ENCODE peak calls at places on chromosome 11, in ten cellular contexts. F, G, A, N, Q, V, H, M, L and D are unnamed samples. For H3K27me3, the result is how much of the 10 kb centered on the place peaks cover.

GRCh38 chr11:28756977-28757376 is 648.8 kb downstream of the METTL15 start:
- DNase-seq in V (no peak), M (peak), A (no peak), L (no peak), F (no peak), G (peak), H (peak), N (no peak), Q (no peak), D (no peak)

GRCh38 chr11:104163100-104164027 is 583 bp downstream of the PDGFD start:
- DNase-seq in M (no peak), H (peak), N (no peak), L (no peak), A (no peak), F (peak), G (peak), V (peak), Q (peak), D (no peak)

GRCh38 chr11:103682318-103683184 is 353.9 kb upstream of the DDI1 start:
- DNase-seq in M (peak), G (peak), H (peak), L (peak), V (peak), Q (peak), N (peak), A (peak), F (peak), D (no peak)

GRCh38 chr11:134711008-134711407 is 299.0 kb upstream of the B3GAT1 start:
- DNase-seq in H (no peak), L (no peak), F (no peak), N (no peak), A (no peak), G (no peak), Q (no peak), M (no peak), V (no peak), D (no peak)

GRCh38 chr11:20031155-20032001 is 128.9 kb downstream of the DBX1 start:
- DNase-seq in M (peak), Q (no peak), L (no peak), V (no peak), G (peak), H (peak), A (no peak), N (no peak), F (no peak), D (no peak)

GRCh38 chr11:77865805-77866204 is 44.9 kb downstream of the AAMDC start:
- DNase-seq in H (no peak), G (no peak), L (no peak), N (no peak), F (no peak), A (no peak), V (no peak), Q (no peak), M (no peak), D (no peak)

GRCh38 chr11:100861221-100861620 is 174.1 kb downstream of the ARHGAP42 start:
- DNase-seq in G (peak), F (no peak), Q (no peak), M (no peak), A (no peak), L (no peak), H (no peak), N (no peak), V (no peak), D (no peak)

GRCh38 chr11:35056391-35057093 is 82.4 kb upstream of the CD44 start:
- DNase-seq in M (no peak), G (peak), L (no peak), N (no peak), A (no peak), F (no peak), V (no peak), Q (no peak), H (no peak), D (no peak)

GRCh38 chr11:68002943-68003845 is 703 bp downstream of the UNC93B1 start:
- DNase-seq in N (peak), F (peak), V (peak), G (peak), M (no peak), H (no peak), A (peak), Q (peak), L (peak), D (peak)

GRCh38 chr11:62142043-62142375 is 18.2 kb downstream of the INCENP start:
- DNase-seq in H (no peak), M (no peak), V (no peak), N (no peak), L (no peak), F (no peak), Q (no peak), A (no peak), G (no peak), D (no peak)

GRCh38 chr11:58316142-58316541 is 42.7 kb downstream of the OR5B17 start:
- DNase-seq in F (no peak), M (no peak), Q (no peak), N (no peak), L (no peak), A (no peak), V (no peak), G (peak), H (peak), D (no peak)

GRCh38 chr11:10604340-10604748 is 35.9 kb upstream of the LYVE1 start:
- DNase-seq in M (no peak), N (no peak), Q (no peak), A (no peak), L (no peak), F (no peak), G (peak), H (peak), V (no peak), D (no peak)

GRCh38 chr11:121829159-121829643 is 286.8 kb downstream of the BLID start:
- DNase-seq in N (no peak), M (peak), G (peak), A (no peak), L (no peak), V (no peak), Q (peak), F (no peak), H (peak), D (no peak)

GRCh38 chr11:78244080-78244479 is 55.4 kb downstream of the USP35 start:
- DNase-seq in A (no peak), L (no peak), V (no peak), M (no peak), G (no peak), Q (no peak), H (no peak), N (no peak), F (no peak), D (no peak)

GRCh38 chr11:18987454-18988231 is 48.4 kb upstream of the MRGPRX1 start:
- DNase-seq in V (no peak), G (peak), A (no peak), L (no peak), F (no peak), M (no peak), N (no peak), Q (no peak), H (no peak), D (no peak)

GRCh38 chr11:119317592-119318239 is 786 bp upstream of the MCAM start:
- DNase-seq in A (no peak), M (no peak), V (no peak), Q (no peak), L (no peak), N (no peak), H (peak), F (no peak), G (peak), D (no peak)

GRCh38 chr11:119363874-119364590 is 17.5 kb downstream of the USP2 start:
- DNase-seq in H (no peak), G (no peak), F (peak), A (peak), N (peak), Q (peak), L (peak), M (no peak), V (peak), D (peak)

GRCh38 chr11:22927793-22928192 is 67.5 kb upstream of the CCDC179 start:
- DNase-seq in M (no peak), G (no peak), F (no peak), L (no peak), V (no peak), Q (no peak), A (no peak), H (no peak), N (no peak), D (no peak)

GRCh38 chr11:126281666-126282175 is 1.2 kb upstream of the TIRAP start:
- DNase-seq in L (no peak), M (no peak), H (no peak), Q (no peak), V (no peak), F (no peak), G (no peak), A (no peak), N (no peak), D (no peak)

GRCh38 chr11:575996-576756 is at the start of gene PHRF1:
- DNase-seq in L (peak), V (peak), G (peak), F (peak), H (peak), N (peak), A (peak), Q (peak), M (peak), D (peak)

GRCh38 chr11:70883323-70883940 is 368.9 kb downstream of the SHANK2 start:
- DNase-seq in A (no peak), G (no peak), L (no peak), N (no peak), H (no peak), F (no peak), M (no peak), Q (no peak), V (no peak), D (no peak)

GRCh38 chr11:118522571-118523072 is 4.7 kb upstream of the TTC36 start:
- DNase-seq in H (peak), N (no peak), Q (no peak), M (no peak), A (no peak), F (peak), V (peak), L (no peak), G (peak), D (no peak)

GRCh38 chr11:77074626-77075221 is 8.0 kb downstream of the CAPN5 start:
- DNase-seq in M (no peak), N (no peak), F (no peak), L (no peak), V (no peak), Q (no peak), H (no peak), A (no peak), G (no peak), D (peak)

GRCh38 chr11:123196060-123196714 is 1.1 kb upstream of the CLMP start:
- DNase-seq in A (no peak), Q (no peak), N (no peak), H (no peak), G (no peak), L (no peak), F (no peak), V (no peak), M (no peak), D (no peak)

GRCh38 chr11:64092119-64092760 is 56.5 kb downstream of the FLRT1 start:
- DNase-seq in A (no peak), L (no peak), M (no peak), H (no peak), G (no peak), N (no peak), V (no peak), F (no peak), Q (no peak), D (peak)

DNA sequence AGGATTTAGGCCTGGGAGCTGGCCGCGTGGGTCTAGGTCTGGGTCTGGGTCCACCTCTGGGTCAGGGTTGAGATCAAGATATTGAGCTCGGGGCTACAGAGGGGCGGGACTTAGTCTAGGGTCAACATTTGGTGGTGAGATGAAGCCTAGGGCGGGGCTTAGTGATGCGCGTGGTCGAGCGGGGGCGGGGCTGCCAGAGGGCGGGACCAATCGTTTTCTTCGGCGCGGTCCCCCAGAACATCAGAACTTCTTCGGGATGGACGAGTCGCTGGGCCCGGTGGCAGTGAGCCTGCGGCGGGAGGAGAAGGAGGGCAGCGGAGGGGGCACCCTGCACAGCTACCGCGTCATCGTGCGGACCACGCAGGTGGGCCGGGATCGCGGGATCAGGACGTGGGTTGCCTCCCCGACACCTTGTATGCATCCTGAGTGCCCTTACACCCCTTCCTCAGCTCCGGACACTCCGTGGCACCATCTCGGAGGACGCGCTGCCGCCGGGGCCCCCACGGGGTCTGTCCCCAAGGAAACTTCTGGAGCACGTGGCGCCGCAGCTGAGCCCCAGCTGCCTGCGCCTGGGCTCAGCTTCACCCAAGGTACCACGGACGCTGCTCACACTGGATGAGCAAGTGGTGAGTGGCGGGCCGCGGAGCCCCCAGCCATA is 4.2 kb downstream of the SIPA1 start:
- DNase-seq in V (peak), M (no peak), L (no peak), A (no peak), N (no peak), Q (no peak), F (no peak), H (no peak), G (no peak), D (peak)
- H3K4me3 ChIP-seq in V (no peak), M (no peak), L (peak), A (peak), N (no peak), Q (no peak), F (no peak), H (no peak), G (no peak), D (peak)

GRCh38 chr11:96159968-96160367 is 183.0 kb downstream of the MAML2 start:
- DNase-seq in N (no peak), G (no peak), M (no peak), H (no peak), F (no peak), V (no peak), Q (no peak), L (no peak), A (no peak), D (no peak)

GRCh38 chr11:96156379-96156722 is 186.6 kb downstream of the MAML2 start:
- DNase-seq in M (no peak), N (no peak), Q (peak), L (no peak), A (no peak), F (no peak), G (no peak), H (peak), V (no peak), D (no peak)

GRCh38 chr11:96155627-96156378 is 187.2 kb downstream of the MAML2 start:
- DNase-seq in G (peak), M (peak), L (no peak), F (peak), V (no peak), Q (peak), A (no peak), N (peak), H (peak), D (peak)

GRCh38 chr11:96158126-96158525 is 184.9 kb downstream of the MAML2 start:
- DNase-seq in N (no peak), V (no peak), H (no peak), A (no peak), M (no peak), G (no peak), L (no peak), Q (no peak), F (no peak), D (no peak)

DNA sequence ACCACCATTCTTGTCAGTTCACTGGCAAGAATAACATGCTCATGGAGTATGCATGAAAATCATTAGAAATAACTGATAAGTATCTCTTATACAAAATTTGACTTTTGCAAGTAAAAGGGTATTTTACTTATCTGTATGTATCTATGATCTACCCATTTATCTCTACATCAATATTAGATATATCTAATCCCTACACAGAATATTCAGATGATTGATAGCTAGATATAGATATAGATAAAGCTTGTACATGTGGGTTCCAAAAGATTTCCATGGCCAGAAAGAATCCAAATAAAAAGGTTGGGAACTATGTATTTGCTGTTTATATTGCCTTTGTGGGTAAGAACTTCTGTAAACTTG is 185.5 kb downstream of the MAML2 start:
- DNase-seq in N (no peak), F (no peak), G (no peak), M (no peak), L (no peak), A (no peak), Q (no peak), H (no peak), V (no peak), D (no peak)
- H3K27ac ChIP-seq in N (peak), F (no peak), G (peak), M (peak), L (no peak), A (peak), Q (peak), H (peak), V (no peak), D (peak)

GRCh38 chr11:6614446-6614845 is 2.4 kb upstream of the TAF10 start:
- DNase-seq in A (no peak), Q (no peak), V (no peak), N (no peak), G (no peak), H (no peak), M (no peak), F (no peak), L (no peak), D (no peak)
- H3K27me3 ChIP-seq in A (under half), Q (under half), V (under half), N (under half), G (under half), H (under half), M (under half), F (under half), L (under half), D (under half)

GRCh38 chr11:40179541-40179940 is 1279.9 kb downstream of the LRRC4C start:
- DNase-seq in L (no peak), V (no peak), G (no peak), F (no peak), H (no peak), A (no peak), Q (no peak), M (no peak), N (no peak), D (no peak)

GRCh38 chr11:40170076-40170475 is 1289.4 kb downstream of the LRRC4C start:
- DNase-seq in A (no peak), Q (no peak), M (no peak), H (no peak), N (no peak), F (no peak), G (no peak), L (no peak), V (no peak), D (no peak)

GRCh38 chr11:40178470-40178869 is 1281.0 kb downstream of the LRRC4C start:
- DNase-seq in F (no peak), M (no peak), N (no peak), G (no peak), V (no peak), H (no peak), Q (no peak), A (no peak), L (no peak), D (no peak)

DNA sequence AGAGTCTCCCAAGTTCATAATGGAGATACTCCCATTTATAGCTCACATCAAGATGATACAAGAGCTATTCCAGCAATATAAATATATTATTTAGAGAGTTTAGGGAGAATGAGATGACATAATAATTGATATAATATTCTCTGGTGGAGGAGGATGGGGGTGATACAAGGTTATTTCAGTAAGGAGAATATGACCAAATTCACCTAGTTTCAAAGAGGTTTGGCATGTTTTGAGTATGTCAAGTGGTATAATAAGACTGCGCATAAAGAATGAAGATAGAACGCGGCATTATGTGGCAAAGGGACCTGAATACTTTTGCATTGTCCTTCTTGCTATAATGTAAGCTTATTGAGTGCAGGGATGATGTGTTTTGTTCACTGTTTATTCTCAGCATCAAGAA is 1283.5 kb downstream of the LRRC4C start:
- DNase-seq in F (no peak), V (no peak), M (no peak), H (no peak), Q (no peak), G (no peak), A (no peak), L (no peak), N (no peak), D (no peak)
- H3K4me3 ChIP-seq in F (no peak), V (no peak), M (no peak), H (no peak), Q (no peak), G (no peak), A (no peak), L (no peak), N (no peak), D (no peak)

GRCh38 chr11:13972958-13973357 is 10.4 kb downstream of the SPON1 start:
- DNase-seq in H (no peak), N (no peak), M (no peak), V (no peak), F (no peak), L (no peak), A (no peak), Q (no peak), G (no peak), D (no peak)
- H3K27ac ChIP-seq in H (no peak), N (no peak), M (no peak), V (no peak), F (no peak), L (no peak), A (no peak), Q (no peak), G (no peak), D (no peak)

DNA sequence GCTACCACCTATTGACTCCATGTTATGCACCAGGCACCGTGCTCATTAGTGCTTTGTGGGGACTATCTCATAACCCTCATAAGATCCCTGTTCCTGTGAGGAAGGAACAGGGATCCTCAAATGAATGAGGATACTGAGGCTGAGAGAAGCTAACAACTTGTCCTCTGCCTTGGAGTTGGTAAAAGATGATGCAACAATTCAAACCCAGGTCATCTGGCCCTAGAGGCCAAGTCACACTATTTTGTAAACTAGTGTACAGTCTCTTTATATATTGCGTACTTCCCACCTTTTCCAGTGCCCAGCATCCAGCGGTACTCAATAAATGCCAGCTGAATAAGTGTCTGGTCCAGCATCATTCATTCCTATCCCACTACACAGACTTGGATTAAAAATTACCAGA is 92.6 kb downstream of the RCN1 start:
- DNase-seq in F (no peak), H (no peak), M (no peak), V (no peak), G (no peak), L (no peak), N (no peak), A (no peak), Q (no peak), D (no peak)
- H3K27me3 ChIP-seq in F (under half), H (under half), M (under half), V (under half), G (under half), L (under half), N (under half), A (under half), Q (under half), D (under half)

GRCh38 chr11:116703421-116703820 is 69.4 kb downstream of the BUD13 start:
- DNase-seq in A (no peak), L (no peak), V (peak), N (no peak), G (no peak), H (peak), F (peak), Q (no peak), M (no peak), D (peak)

GRCh38 chr11:116700586-116701220 is 72.1 kb downstream of the BUD13 start:
- DNase-seq in Q (no peak), F (no peak), V (no peak), L (no peak), G (no peak), N (no peak), H (no peak), A (no peak), M (no peak), D (no peak)

GRCh38 chr11:116702772-116703360 is 69.9 kb downstream of the BUD13 start:
- DNase-seq in A (no peak), L (no peak), H (no peak), N (no peak), G (no peak), Q (no peak), F (no peak), V (no peak), M (no peak), D (peak)

GRCh38 chr11:116701876-116702275 is 70.9 kb downstream of the BUD13 start:
- DNase-seq in V (no peak), Q (no peak), A (no peak), M (no peak), L (no peak), G (no peak), H (no peak), N (no peak), F (no peak), D (peak)

DNA sequence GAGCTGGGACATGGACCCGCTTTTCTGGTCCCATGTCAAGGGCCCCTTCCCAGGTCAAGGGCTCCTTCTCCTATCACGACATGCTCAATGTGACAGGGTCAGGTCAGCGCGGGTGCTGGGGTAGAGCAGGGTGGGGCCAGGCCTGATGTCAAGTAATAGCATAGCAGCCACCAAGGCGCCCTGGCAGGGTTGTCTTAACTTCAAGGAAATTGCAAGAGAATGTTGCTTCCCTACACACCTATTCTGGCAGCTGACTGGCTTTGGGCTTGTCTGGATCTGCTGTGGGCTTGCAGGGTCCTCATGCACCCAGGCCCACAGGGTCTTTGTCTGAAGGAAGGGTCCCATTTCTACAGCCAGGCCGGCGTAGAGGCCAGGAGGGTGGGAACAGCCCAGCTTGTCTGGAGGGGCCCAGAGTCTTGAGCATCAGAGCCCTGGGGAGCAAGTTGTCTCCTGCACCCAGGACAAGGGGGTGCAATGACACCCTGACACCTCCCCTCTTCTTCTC is 71.4 kb downstream of the BUD13 start:
- DNase-seq in L (no peak), G (no peak), F (no peak), A (no peak), Q (no peak), N (no peak), M (no peak), V (no peak), H (no peak), D (peak)
- H3K4me3 ChIP-seq in L (no peak), G (no peak), F (no peak), A (no peak), Q (no peak), N (no peak), M (no peak), V (no peak), H (no peak), D (no peak)